ENCODE peak calls at places on chromosome 20, in six cellular contexts. M is WTC11, V is spleen, G is OCI-LY7, P is CD14-positive monocyte, N is hepatic stellate cell. O is an unnamed sample.

GRCh38 chr20:63268671-63269439 is 3.8 kb upstream of the ARFGAP1 start:
- DNase-seq in P (no peak), V (no peak), N (no peak), M (no peak), G (no peak), O (no peak)

GRCh38 chr20:51563597-51564332 is 21.2 kb upstream of the NFATC2 start:
- DNase-seq in V (no peak), N (peak; percentile 73), G (no peak), M (peak; percentile 73), P (no peak), O (peak; percentile 82)

GRCh38 chr20:2794866-2795447 is 5.5 kb downstream of the CPXM1 start:
- DNase-seq in V (no peak), G (no peak), M (no peak), N (no peak), P (no peak), O (no peak)

GRCh38 chr20:43915209-43916072 is 789 bp downstream of the TOX2 start:
- DNase-seq in N (no peak), G (no peak), V (no peak), M (peak; percentile 63), P (peak; percentile 59), O (peak; percentile 69)

GRCh38 chr20:38985060-38985459 is 22.9 kb downstream of the DHX35 start:
- DNase-seq in M (no peak), P (no peak), N (no peak), V (no peak), G (no peak), O (no peak)

GRCh38 chr20:42043921-42044320 is 425.7 kb upstream of the CHD6 start:
- DNase-seq in P (no peak), G (no peak), N (no peak), V (no peak), M (no peak), O (no peak)

GRCh38 chr20:13930246-13930645 is 60.2 kb downstream of the SEL1L2 start:
- DNase-seq in N (no peak), V (no peak), G (no peak), P (no peak), M (no peak), O (no peak)

GRCh38 chr20:61598586-61598985 is 346.5 kb downstream of the CDH4 start:
- DNase-seq in V (no peak), G (no peak), P (no peak), M (no peak), N (no peak), O (no peak)

GRCh38 chr20:7859371-7859802 is 80.9 kb downstream of the HAO1 start:
- DNase-seq in P (no peak), V (no peak), M (peak; percentile 17), N (peak; percentile 8), G (peak; percentile 78), O (peak; percentile 38)

GRCh38 chr20:62693523-62693922 is 15.1 kb upstream of the NTSR1 start:
- DNase-seq in M (no peak), P (no peak), V (no peak), G (no peak), N (no peak), O (no peak)

GRCh38 chr20:17571153-17571527 is 1.3 kb downstream of the DSTN start:
- DNase-seq in G (peak; percentile 35), N (no peak), M (no peak), P (no peak), V (no peak), O (no peak)

GRCh38 chr20:8331740-8332412 is 199.8 kb downstream of the PLCB1 start:
- DNase-seq in P (no peak), G (no peak), N (peak; percentile 46), V (no peak), M (no peak), O (no peak)

GRCh38 chr20:36827541-36828279 is 48.2 kb upstream of the TLDC2 start:
- DNase-seq in V (no peak), N (no peak), G (no peak), M (no peak), P (no peak), O (no peak)

O was measured in SJSA1.